ENCODE peak calls at places on chromosomes 11 and 22, in eight cellular contexts. P is T-helper 9 cell, E is EH, H is amniotic stem cell, Q is iPS-NIHi11, G is cardiac fibroblast, R is HTR-8/SVneo, D is mucosa of gallbladder. A is an unnamed sample.

GRCh38 chr11:103397369-103397768 is 288.1 kb downstream of the DYNC2H1 start:
- DNase-seq in P (no peak), E (peak), H (no peak), Q (no peak), G (peak), R (no peak), D (no peak), A (no peak)

GRCh38 chr11:850777-851762 is 8.4 kb downstream of the TSPAN4 start:
- DNase-seq in P (no peak), E (no peak), H (no peak), Q (peak), G (no peak), R (no peak), D (no peak), A (no peak)

GRCh38 chr22:50271519-50271970 is 1.4 kb upstream of the MAPK11 start:
- DNase-seq in P (peak), E (peak), H (no peak), Q (peak), G (peak), R (no peak), D (peak), A (peak)

GRCh38 chr11:84855846-84856245 is 771.3 kb downstream of the DLG2 start:
- DNase-seq in P (no peak), E (peak), H (no peak), Q (no peak), G (peak), R (peak), D (no peak), A (no peak)

GRCh38 chr22:46761539-46762237 is 762 bp upstream of the TBC1D22A start:
- DNase-seq in P (no peak), E (no peak), H (no peak), Q (no peak), G (no peak), R (no peak), D (no peak), A (peak)

GRCh38 chr22:20571531-20572007 is 64.2 kb downstream of the MED15 start:
- DNase-seq in P (peak), E (peak), H (no peak), Q (peak), G (peak), R (no peak), D (no peak), A (no peak)

GRCh38 chr11:124798991-124799383 is 1.2 kb downstream of the MSANTD2 start:
- DNase-seq in P (no peak), E (peak), H (peak), Q (no peak), G (peak), R (no peak), D (no peak), A (peak)

GRCh38 chr11:85664561-85665481 is at the start of gene CREBZF:
- DNase-seq in P (peak), E (peak), H (peak), Q (peak), G (peak), R (peak), D (peak), A (peak)

GRCh38 chr11:76153609-76153949 is 52.7 kb downstream of the WNT11 start:
- DNase-seq in P (no peak), E (peak), H (peak), Q (no peak), G (no peak), R (no peak), D (no peak), A (no peak)

GRCh38 chr11:2385156-2386151 is 8.3 kb downstream of the CD81 start:
- DNase-seq in P (no peak), E (no peak), H (no peak), Q (no peak), G (no peak), R (no peak), D (no peak), A (no peak)

GRCh38 chr22:43438666-43439347 is 27.0 kb downstream of the MPPED1 start:
- DNase-seq in P (no peak), E (no peak), H (no peak), Q (no peak), G (no peak), R (no peak), D (no peak), A (no peak)

A was measured in RWPE1.